ENCODE peak calls at places on chromosome 12, in seven cellular contexts. Z is osteocyte; W is SHP77; R is activated T-cell treated with anti-CD3 and anti-CD28 coated beads for 48 hours; L is neural crest cell; G is RWPE1; A is activated naive CD8-positive, alpha-beta T cell treated with anti-CD3 and anti-CD28 coated beads for 36 hours. D is an unnamed sample.

GRCh38 chr12:87165733-87166375 is 863.3 kb downstream of the C12orf50 start:
- DNase-seq in Z (no peak), W (no peak), R (no peak), L (no peak), G (no peak), A (no peak), D (no peak)

GRCh38 chr12:122293081-122293480 is 26.8 kb upstream of the VPS33A start:
- DNase-seq in Z (no peak), W (no peak), R (no peak), L (no peak), G (no peak), A (no peak), D (no peak)

GRCh38 chr12:58176296-58176869 is 235.0 kb downstream of the ATP23 start:
- DNase-seq in Z (no peak), W (peak), R (no peak), L (peak), G (peak), A (peak), D (peak)

GRCh38 chr12:27644446-27644845 is 51.8 kb upstream of the REP15 start:
- DNase-seq in Z (no peak), W (no peak), R (no peak), L (no peak), G (no peak), A (no peak), D (no peak)

GRCh38 chr12:75550906-75551305 is 39.5 kb upstream of the KRR1 start:
- DNase-seq in Z (no peak), W (no peak), R (no peak), L (no peak), G (no peak), A (no peak), D (no peak)

GRCh38 chr12:45509187-45509586 is 220.3 kb upstream of the ARID2 start:
- DNase-seq in Z (no peak), W (no peak), R (no peak), L (no peak), G (no peak), A (no peak), D (no peak)

GRCh38 chr12:69901141-69901900 is 76.3 kb downstream of the MYRFL start:
- DNase-seq in Z (no peak), W (no peak), R (no peak), L (no peak), G (no peak), A (no peak), D (no peak)

GRCh38 chr12:116532428-116532827 is 26.8 kb upstream of the MAP1LC3B2 start:
- DNase-seq in Z (no peak), W (no peak), R (no peak), L (no peak), G (no peak), A (no peak), D (no peak)

GRCh38 chr12:109840349-109841073 is 7.3 kb upstream of the TRPV4 start:
- DNase-seq in Z (no peak), W (peak), R (no peak), L (no peak), G (peak), A (no peak), D (no peak)

GRCh38 chr12:30166416-30166815 is 382.7 kb upstream of the TMTC1 start:
- DNase-seq in Z (no peak), W (no peak), R (no peak), L (no peak), G (no peak), A (no peak), D (no peak)

GRCh38 chr12:3034067-3034750 is 43.0 kb upstream of the TSPAN9 start:
- DNase-seq in Z (no peak), W (peak), R (peak), L (peak), G (peak), A (peak), D (peak)

GRCh38 chr12:111823891-111824290 is 18.1 kb upstream of the MAPKAPK5 start:
- DNase-seq in Z (no peak), W (no peak), R (no peak), L (no peak), G (no peak), A (no peak), D (no peak)

GRCh38 chr12:123006977-123007376 is 26.5 kb downstream of the ARL6IP4 start:
- DNase-seq in Z (no peak), W (no peak), R (no peak), L (no peak), G (no peak), A (no peak), D (no peak)